ENCODE peak calls at places on chromosomes 12 and 14, in four cellular contexts. Y is hepatocyte, X is uterus, U is colonic mucosa. L is an unnamed sample.
A peak's percentile ranks its signal among the peaks of the same experiment; 100 is the strongest.

GRCh38 chr14:69349091-69349777 is 48.9 kb downstream of the ERH start:
- DNase-seq in Y (no peak), X (no peak), U (no peak), L (no peak)

GRCh38 chr14:58947816-58948440 is 240.5 kb upstream of the DAAM1 start:
- DNase-seq in Y (peak; percentile 12), X (no peak), U (no peak), L (peak; percentile 29)

GRCh38 chr14:24513009-24513408 is 4.9 kb upstream of the CMA1 start:
- DNase-seq in Y (no peak), X (no peak), U (no peak), L (no peak)

GRCh38 chr12:97275261-97276197 is 187.1 kb upstream of the RMST start:
- DNase-seq in Y (no peak), X (no peak), U (no peak), L (no peak)

GRCh38 chr12:54932691-54933090 is 51.9 kb downstream of the TESPA1 start:
- DNase-seq in Y (no peak), X (no peak), U (peak; percentile 30), L (no peak)

GRCh38 chr12:119819322-119819721 is 57.8 kb downstream of the CIT start:
- DNase-seq in Y (no peak), X (no peak), U (no peak), L (no peak)

GRCh38 chr12:65602579-65603295 is 221.5 kb upstream of the HMGA2 start:
- DNase-seq in Y (peak; percentile 89), X (peak; percentile 59), U (peak; percentile 87), L (peak; percentile 68)

GRCh38 chr12:27960822-27961221 is 11.7 kb downstream of the PTHLH start:
- DNase-seq in Y (no peak), X (no peak), U (no peak), L (no peak)

GRCh38 chr12:131208425-131208824 is 254.7 kb downstream of the ADGRD1 start:
- DNase-seq in Y (no peak), X (no peak), U (no peak), L (no peak)

GRCh38 chr12:126248871-126249403 is 1183.7 kb downstream of the AACS start:
- DNase-seq in Y (no peak), X (no peak), U (no peak), L (no peak)

GRCh38 chr12:59041241-59042121 is 121.2 kb upstream of the LRIG3 start:
- DNase-seq in Y (peak; percentile 28), X (no peak), U (no peak), L (no peak)

GRCh38 chr14:60845523-60845922 is 111.0 kb downstream of the MNAT1 start:
- DNase-seq in Y (no peak), X (no peak), U (no peak), L (peak; percentile 43)

GRCh38 chr12:113980537-113981337 is 14.6 kb upstream of the RBM19 start:
- DNase-seq in Y (peak; percentile 89), X (peak; percentile 24), U (no peak), L (peak; percentile 67)

GRCh38 chr12:50246873-50247612 is 36.3 kb downstream of the LIMA1 start:
- DNase-seq in Y (peak; percentile 65), X (peak; percentile 88), U (peak; percentile 92), L (peak; percentile 75)

GRCh38 chr12:452667-453210 is 7.0 kb upstream of the B4GALNT3 start:
- DNase-seq in Y (no peak), X (no peak), U (peak; percentile 71), L (peak; percentile 65)

GRCh38 chr14:99576304-99576703 is 27.7 kb downstream of the CCDC85C start:
- DNase-seq in Y (no peak), X (no peak), U (no peak), L (no peak)

GRCh38 chr14:75783184-75783583 is 122.1 kb downstream of the TTLL5 start:
- DNase-seq in Y (no peak), X (no peak), U (no peak), L (no peak)

GRCh38 chr12:108240027-108240785 is 98.9 kb downstream of the CMKLR1 start:
- DNase-seq in Y (no peak), X (no peak), U (no peak), L (no peak)

GRCh38 chr14:59055439-59056045 is 132.9 kb upstream of the DAAM1 start:
- DNase-seq in Y (peak; percentile 64), X (no peak), U (peak; percentile 37), L (peak; percentile 61)

GRCh38 chr14:61460853-61461611 is 139.7 kb downstream of the PRKCH start:
- DNase-seq in Y (no peak), X (no peak), U (no peak), L (no peak)

GRCh38 chr12:117002040-117002832 is 91.5 kb downstream of the FBXW8 start:
- DNase-seq in Y (no peak), X (no peak), U (no peak), L (no peak)

GRCh38 chr12:53078425-53079225 is 565 bp downstream of the SPRYD3 start:
- DNase-seq in Y (no peak), X (no peak), U (peak; percentile 60), L (peak; percentile 60)

GRCh38 chr14:65792208-65792905 is 379.8 kb downstream of the FUT8 start:
- DNase-seq in Y (peak; percentile 28), X (no peak), U (no peak), L (no peak)

GRCh38 chr14:64387232-64387737 is 868 bp upstream of the MTHFD1 start:
- DNase-seq in Y (peak; percentile 39), X (no peak), U (peak; percentile 32), L (peak; percentile 56)

GRCh38 chr14:82872494-82872893 is 1338.8 kb upstream of the SEL1L start:
- DNase-seq in Y (no peak), X (no peak), U (no peak), L (peak; percentile 1)

GRCh38 chr14:68793734-68794129 is 865 bp upstream of the ZFP36L1 start:
- DNase-seq in Y (no peak), X (no peak), U (no peak), L (no peak)

GRCh38 chr12:2957816-2958431 is 1.3 kb upstream of the TEAD4 start:
- DNase-seq in Y (no peak), X (no peak), U (no peak), L (no peak)

GRCh38 chr14:47626151-47627035 is 49.0 kb downstream of the MDGA2 start:
- DNase-seq in Y (no peak), X (no peak), U (no peak), L (no peak)

GRCh38 chr12:1367331-1367730 is 227.1 kb downstream of the FBXL14 start:
- DNase-seq in Y (no peak), X (no peak), U (no peak), L (no peak)

GRCh38 chr14:77111021-77111420 is 13.0 kb downstream of the CIPC start:
- DNase-seq in Y (no peak), X (peak; percentile 36), U (no peak), L (no peak)

GRCh38 chr14:102502571-102502970 is 7.0 kb downstream of the ANKRD9 start:
- DNase-seq in Y (no peak), X (no peak), U (no peak), L (no peak)

GRCh38 chr12:41364211-41364610 is 176.1 kb downstream of the PDZRN4 start:
- DNase-seq in Y (no peak), X (no peak), U (no peak), L (no peak)

GRCh38 chr12:41365653-41366131 is 177.6 kb downstream of the PDZRN4 start:
- DNase-seq in Y (no peak), X (no peak), U (no peak), L (no peak)

GRCh38 chr12:41362511-41362910 is 174.4 kb downstream of the PDZRN4 start:
- DNase-seq in Y (no peak), X (no peak), U (no peak), L (no peak)

GRCh38 chr12:41368006-41368405 is 179.9 kb downstream of the PDZRN4 start:
- DNase-seq in Y (no peak), X (no peak), U (no peak), L (peak; percentile 7)
- TF ChIP-seq CTCF in Y (peak; percentile 37), X (no peak), U (no peak), L (peak; percentile 18)

GRCh38 chr12:121535150-121536057 is 45.4 kb downstream of the KDM2B start:
- DNase-seq in Y (peak; percentile 34), X (no peak), U (peak; percentile 25), L (no peak)
- H3K4me3 ChIP-seq in Y (no peak overlapping the region), X (peak overlapping the region; percentile 77), U (peak overlapping the region; percentile 69), L (peak overlapping the region; percentile 71)

GRCh38 chr12:5650804-5651461 is 219.0 kb downstream of the NTF3 start:
- DNase-seq in Y (no peak), X (no peak), U (no peak), L (no peak)

GRCh38 chr12:5654019-5654418 is 222.1 kb downstream of the NTF3 start:
- DNase-seq in Y (no peak), X (no peak), U (no peak), L (no peak)

GRCh38 chr12:5648692-5649338 is 216.9 kb downstream of the NTF3 start:
- DNase-seq in Y (peak; percentile 77), X (no peak), U (peak; percentile 21), L (peak; percentile 9)
- TF ChIP-seq CTCF in Y (peak; percentile 81), X (no peak), U (peak; percentile 36), L (peak; percentile 39)

GRCh38 chr12:104456950-104457745 is 400 bp downstream of the CHST11 start:
- DNase-seq in Y (peak; percentile 77), X (peak; percentile 78), U (peak; percentile 65), L (peak; percentile 77)
- H3K4me3 ChIP-seq in Y (peak overlapping the region; percentile 63), X (peak overlapping the region; percentile 81), U (peak overlapping the region; percentile 76), L (peak overlapping the region; percentile 79)

GRCh38 chr12:57775563-57776246 is 3.3 kb downstream of the EEF1AKMT3 start:
- DNase-seq in Y (no peak), X (no peak), U (no peak), L (no peak)
- TF ChIP-seq CTCF in Y (no peak), X (no peak), U (no peak), L (peak; percentile 21)

DNA sequence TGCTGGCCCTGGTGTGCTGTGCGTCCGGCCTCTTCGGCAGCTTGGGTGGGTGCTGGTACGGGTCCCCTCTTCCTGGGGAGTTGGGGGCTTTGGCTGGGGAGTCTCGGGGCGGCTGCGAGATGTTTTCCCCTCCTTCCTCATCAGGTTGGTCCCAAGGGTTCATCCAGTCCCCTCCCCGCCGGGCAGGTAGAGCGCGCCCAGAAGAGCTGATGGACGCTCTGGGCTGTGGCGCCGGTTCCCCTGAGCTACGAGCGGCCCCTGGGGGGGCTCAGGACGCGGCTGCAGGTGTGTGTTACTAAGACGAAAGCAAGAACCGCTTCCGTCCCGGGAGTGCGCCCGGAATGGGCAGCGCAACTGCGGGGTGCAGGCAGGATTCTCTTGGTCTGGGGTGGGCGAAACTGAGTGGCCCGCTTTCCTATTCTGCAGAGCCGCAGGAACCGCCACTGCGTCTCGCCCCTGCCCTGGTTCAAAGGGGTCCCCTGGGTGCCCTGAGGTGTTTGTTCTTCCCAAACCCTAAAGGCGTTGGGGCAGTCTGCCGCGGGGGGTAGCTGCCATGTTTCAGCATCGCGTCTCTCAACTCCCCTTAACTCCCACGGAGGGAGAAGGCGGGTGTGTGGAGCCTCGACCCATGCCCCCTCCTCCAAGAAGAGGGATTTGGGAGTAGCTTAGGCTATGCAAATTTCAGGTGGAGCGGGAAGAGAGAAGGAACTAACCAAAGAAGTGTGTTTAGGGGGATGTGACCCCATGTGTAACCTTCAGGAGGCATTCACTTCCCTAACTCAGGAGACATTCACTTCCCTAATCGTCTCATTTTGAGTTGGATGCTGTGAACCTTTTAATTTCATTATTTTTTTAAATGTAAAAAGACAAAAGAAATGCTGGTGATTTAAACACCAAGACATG is 1.2 kb downstream of the SLC24A4 start:
- DNase-seq in Y (no peak), X (no peak), U (no peak), L (no peak)
- H3K4me3 ChIP-seq in Y (no peak overlapping the region), X (no peak overlapping the region), U (no peak overlapping the region), L (no peak overlapping the region)

L was measured in GM12865.